ENCODE peak calls at places on chromosomes 7 and 10, in nine cellular contexts. One of them, this sample, is unnamed.
A peak's percentile ranks its signal among the peaks of the same experiment; 100 is the strongest.

GRCh38 chr7:1742555-1743303 is 72.7 kb downstream of the ELFN1 start:
- DNase-seq in ascending aorta: no peak
- DNase-seq in CD8-positive, alpha-beta memory T cell: no peak
- DNase-seq in right lobe of liver: peak; percentile 69
- DNase-seq in tibial nerve: peak; percentile 57
- DNase-seq in gastrocnemius medialis: no peak
- DNase-seq in thoracic aorta: no peak
- DNase-seq in heart right ventricle: peak; percentile 74
- DNase-seq in A549: no peak
- DNase-seq in this sample: no peak

GRCh38 chr7:22179442-22179879 is 177.5 kb downstream of the RAPGEF5 start:
- DNase-seq in heart right ventricle: no peak
- DNase-seq in CD8-positive, alpha-beta memory T cell: no peak
- DNase-seq in right lobe of liver: no peak
- DNase-seq in gastrocnemius medialis: no peak
- DNase-seq in ascending aorta: no peak
- DNase-seq in tibial nerve: no peak
- DNase-seq in A549: no peak
- DNase-seq in thoracic aorta: no peak
- DNase-seq in this sample: no peak

GRCh38 chr10:115001506-115002381 is 63.7 kb downstream of the TRUB1 start:
- DNase-seq in ascending aorta: no peak
- DNase-seq in A549: no peak
- DNase-seq in CD8-positive, alpha-beta memory T cell: no peak
- DNase-seq in right lobe of liver: peak; percentile 47
- DNase-seq in thoracic aorta: no peak
- DNase-seq in tibial nerve: no peak
- DNase-seq in heart right ventricle: no peak
- DNase-seq in gastrocnemius medialis: no peak
- DNase-seq in this sample: no peak

GRCh38 chr10:14688606-14689005 is 86.1 kb downstream of the FAM107B start:
- DNase-seq in A549: no peak
- DNase-seq in thoracic aorta: no peak
- DNase-seq in heart right ventricle: no peak
- DNase-seq in ascending aorta: no peak
- DNase-seq in gastrocnemius medialis: no peak
- DNase-seq in CD8-positive, alpha-beta memory T cell: no peak
- DNase-seq in right lobe of liver: no peak
- DNase-seq in tibial nerve: no peak
- DNase-seq in this sample: no peak

GRCh38 chr7:100396421-100396982 is 23.2 kb downstream of the PILRA start:
- DNase-seq in right lobe of liver: no peak
- DNase-seq in heart right ventricle: no peak
- DNase-seq in A549: no peak
- DNase-seq in tibial nerve: no peak
- DNase-seq in gastrocnemius medialis: no peak
- DNase-seq in ascending aorta: no peak
- DNase-seq in thoracic aorta: no peak
- DNase-seq in CD8-positive, alpha-beta memory T cell: no peak
- DNase-seq in this sample: no peak

GRCh38 chr7:15853832-15854470 is 167.5 kb upstream of the MEOX2 start:
- DNase-seq in ascending aorta: no peak
- DNase-seq in heart right ventricle: no peak
- DNase-seq in A549: no peak
- DNase-seq in tibial nerve: no peak
- DNase-seq in gastrocnemius medialis: no peak
- DNase-seq in right lobe of liver: no peak
- DNase-seq in thoracic aorta: no peak
- DNase-seq in CD8-positive, alpha-beta memory T cell: no peak
- DNase-seq in this sample: peak; percentile 23

GRCh38 chr10:61000769-61001730 is 57.1 kb upstream of the RHOBTB1 start:
- DNase-seq in CD8-positive, alpha-beta memory T cell: no peak
- DNase-seq in right lobe of liver: no peak
- DNase-seq in heart right ventricle: peak; percentile 17
- DNase-seq in thoracic aorta: no peak
- DNase-seq in tibial nerve: no peak
- DNase-seq in gastrocnemius medialis: no peak
- DNase-seq in ascending aorta: no peak
- DNase-seq in A549: peak; percentile 59
- DNase-seq in this sample: no peak

GRCh38 chr7:66140924-66141323 is 26.3 kb downstream of the CRCP start:
- DNase-seq in right lobe of liver: peak; percentile 72
- DNase-seq in tibial nerve: peak; percentile 60
- DNase-seq in gastrocnemius medialis: peak; percentile 23
- DNase-seq in thoracic aorta: no peak
- DNase-seq in heart right ventricle: peak; percentile 60
- DNase-seq in ascending aorta: peak; percentile 72
- DNase-seq in A549: no peak
- DNase-seq in CD8-positive, alpha-beta memory T cell: no peak
- DNase-seq in this sample: no peak

GRCh38 chr7:155380986-155381851 is 76.7 kb upstream of the EN2 start:
- DNase-seq in A549: no peak
- DNase-seq in tibial nerve: no peak
- DNase-seq in ascending aorta: no peak
- DNase-seq in heart right ventricle: no peak
- DNase-seq in right lobe of liver: no peak
- DNase-seq in CD8-positive, alpha-beta memory T cell: no peak
- DNase-seq in gastrocnemius medialis: no peak
- DNase-seq in thoracic aorta: no peak
- DNase-seq in this sample: no peak

GRCh38 chr10:35643151-35643975 is 1.3 kb upstream of the FZD8 start:
- DNase-seq in ascending aorta: peak; percentile 86
- DNase-seq in gastrocnemius medialis: peak; percentile 45
- DNase-seq in A549: peak; percentile 36
- DNase-seq in CD8-positive, alpha-beta memory T cell: no peak
- DNase-seq in thoracic aorta: peak; percentile 27
- DNase-seq in right lobe of liver: peak; percentile 79
- DNase-seq in heart right ventricle: peak; percentile 83
- DNase-seq in tibial nerve: peak; percentile 59
- DNase-seq in this sample: peak; percentile 90

GRCh38 chr7:28112467-28112866 is 68.1 kb downstream of the JAZF1 start:
- DNase-seq in A549: no peak
- DNase-seq in thoracic aorta: no peak
- DNase-seq in ascending aorta: no peak
- DNase-seq in heart right ventricle: no peak
- DNase-seq in tibial nerve: no peak
- DNase-seq in gastrocnemius medialis: no peak
- DNase-seq in right lobe of liver: no peak
- DNase-seq in CD8-positive, alpha-beta memory T cell: no peak
- DNase-seq in this sample: no peak

GRCh38 chr7:134931487-134931886 is 54.8 kb upstream of the AGBL3 start:
- DNase-seq in right lobe of liver: no peak
- DNase-seq in A549: no peak
- DNase-seq in ascending aorta: no peak
- DNase-seq in CD8-positive, alpha-beta memory T cell: no peak
- DNase-seq in thoracic aorta: no peak
- DNase-seq in heart right ventricle: no peak
- DNase-seq in gastrocnemius medialis: no peak
- DNase-seq in tibial nerve: no peak
- DNase-seq in this sample: no peak

GRCh38 chr7:41517771-41518170 is 185.1 kb downstream of the INHBA start:
- DNase-seq in tibial nerve: no peak
- DNase-seq in CD8-positive, alpha-beta memory T cell: no peak
- DNase-seq in gastrocnemius medialis: no peak
- DNase-seq in A549: no peak
- DNase-seq in thoracic aorta: no peak
- DNase-seq in ascending aorta: no peak
- DNase-seq in heart right ventricle: no peak
- DNase-seq in right lobe of liver: no peak
- DNase-seq in this sample: no peak

GRCh38 chr10:71302874-71303568 is 16.0 kb upstream of the SLC29A3 start:
- DNase-seq in ascending aorta: no peak
- DNase-seq in right lobe of liver: no peak
- DNase-seq in A549: peak; percentile 73
- DNase-seq in thoracic aorta: no peak
- DNase-seq in heart right ventricle: no peak
- DNase-seq in gastrocnemius medialis: no peak
- DNase-seq in CD8-positive, alpha-beta memory T cell: no peak
- DNase-seq in tibial nerve: peak; percentile 33
- DNase-seq in this sample: no peak

GRCh38 chr7:510782-511281 is 8.8 kb downstream of the PDGFA start:
- DNase-seq in ascending aorta: no peak
- DNase-seq in heart right ventricle: peak; percentile 10
- DNase-seq in tibial nerve: no peak
- DNase-seq in gastrocnemius medialis: no peak
- DNase-seq in thoracic aorta: no peak
- DNase-seq in right lobe of liver: no peak
- DNase-seq in A549: no peak
- DNase-seq in CD8-positive, alpha-beta memory T cell: no peak
- DNase-seq in this sample: peak; percentile 65

GRCh38 chr7:6276911-6277408 is 4.5 kb upstream of the CYTH3 start:
- DNase-seq in thoracic aorta: no peak
- DNase-seq in ascending aorta: no peak
- DNase-seq in CD8-positive, alpha-beta memory T cell: no peak
- DNase-seq in gastrocnemius medialis: no peak
- DNase-seq in tibial nerve: no peak
- DNase-seq in heart right ventricle: no peak
- DNase-seq in A549: no peak
- DNase-seq in right lobe of liver: no peak
- DNase-seq in this sample: no peak

GRCh38 chr7:106568680-106569499 is 92.1 kb downstream of the CCDC71L start:
- DNase-seq in ascending aorta: no peak
- DNase-seq in CD8-positive, alpha-beta memory T cell: no peak
- DNase-seq in gastrocnemius medialis: no peak
- DNase-seq in tibial nerve: peak; percentile 53
- DNase-seq in thoracic aorta: no peak
- DNase-seq in heart right ventricle: no peak
- DNase-seq in A549: no peak
- DNase-seq in right lobe of liver: peak; percentile 59
- DNase-seq in this sample: peak; percentile 28
- H3K27ac ChIP-seq in ascending aorta: no peak overlapping the region
- H3K27ac ChIP-seq in CD8-positive, alpha-beta memory T cell: peak overlapping the region; percentile 88
- H3K27ac ChIP-seq in gastrocnemius medialis: no peak overlapping the region
- H3K27ac ChIP-seq in tibial nerve: no peak overlapping the region
- H3K27ac ChIP-seq in thoracic aorta: no peak overlapping the region
- H3K27ac ChIP-seq in heart right ventricle: no peak overlapping the region
- H3K27ac ChIP-seq in A549: peak overlapping the region; percentile 63
- H3K27ac ChIP-seq in right lobe of liver: peak overlapping the region; percentile 61
- H3K27ac ChIP-seq in this sample: no peak overlapping the region

DNA sequence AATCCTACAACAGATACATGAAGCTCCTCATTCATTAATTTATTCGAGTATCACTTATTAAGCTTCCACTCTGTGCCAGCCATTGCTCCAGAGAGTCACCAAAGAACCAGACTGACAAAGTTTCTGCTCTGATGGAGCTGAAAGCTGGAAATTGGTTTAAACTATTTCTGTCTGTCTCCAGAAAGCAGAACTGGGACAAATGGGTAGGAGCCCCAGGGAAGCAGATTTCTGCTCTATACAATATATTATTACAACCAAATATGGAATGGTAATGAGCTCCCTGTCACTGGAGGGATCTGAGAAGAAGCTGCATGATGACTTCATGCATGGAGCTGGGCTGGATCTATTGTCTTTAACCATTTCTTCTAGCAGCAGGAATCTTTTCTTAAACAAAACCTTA is 165.4 kb upstream of the ADO start:
- DNase-seq in A549: no peak
- DNase-seq in thoracic aorta: no peak
- DNase-seq in tibial nerve: no peak
- DNase-seq in ascending aorta: no peak
- DNase-seq in heart right ventricle: no peak
- DNase-seq in gastrocnemius medialis: no peak
- DNase-seq in CD8-positive, alpha-beta memory T cell: no peak
- DNase-seq in right lobe of liver: no peak
- DNase-seq in this sample: no peak
- H3K4me1 ChIP-seq in A549: no peaks in the 10 kb centered on the region
- H3K4me1 ChIP-seq in thoracic aorta: peaks cover 4% of the 10 kb centered on the region
- H3K4me1 ChIP-seq in tibial nerve: peaks cover 25% of the 10 kb centered on the region
- H3K4me1 ChIP-seq in ascending aorta: no peaks in the 10 kb centered on the region
- H3K4me1 ChIP-seq in heart right ventricle: peaks cover 12% of the 10 kb centered on the region
- H3K4me1 ChIP-seq in gastrocnemius medialis: no peaks in the 10 kb centered on the region
- H3K4me1 ChIP-seq in CD8-positive, alpha-beta memory T cell: peaks cover 27% of the 10 kb centered on the region
- H3K4me1 ChIP-seq in right lobe of liver: no peaks in the 10 kb centered on the region
- H3K4me1 ChIP-seq in this sample: no peaks in the 10 kb centered on the region

DNA sequence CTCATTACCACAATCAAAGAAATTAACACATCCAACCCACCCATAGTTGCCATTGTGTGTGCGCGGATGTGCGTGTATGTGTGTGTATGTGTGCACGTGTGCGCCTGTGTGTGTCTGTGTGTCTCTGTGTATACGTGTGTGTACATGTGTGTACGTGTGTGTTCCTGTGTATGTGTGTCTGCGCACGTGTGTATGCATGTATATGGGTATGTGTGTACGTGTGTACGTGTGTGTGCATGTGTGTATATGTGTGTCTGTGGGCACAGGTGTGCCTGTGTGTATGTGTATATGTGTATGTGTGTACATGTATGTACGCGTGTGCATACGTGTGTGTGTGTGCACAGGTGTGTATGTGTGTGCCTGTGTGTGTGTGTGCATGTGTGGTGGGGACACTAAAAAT is 48.9 kb downstream of the EGFR start:
- DNase-seq in thoracic aorta: no peak
- DNase-seq in gastrocnemius medialis: no peak
- DNase-seq in A549: no peak
- DNase-seq in tibial nerve: no peak
- DNase-seq in CD8-positive, alpha-beta memory T cell: no peak
- DNase-seq in ascending aorta: no peak
- DNase-seq in heart right ventricle: no peak
- DNase-seq in right lobe of liver: no peak
- DNase-seq in this sample: no peak
- H3K27ac ChIP-seq in thoracic aorta: no peak overlapping the region
- H3K27ac ChIP-seq in gastrocnemius medialis: no peak overlapping the region
- H3K27ac ChIP-seq in A549: peak overlapping the region; percentile 6
- H3K27ac ChIP-seq in tibial nerve: no peak overlapping the region
- H3K27ac ChIP-seq in CD8-positive, alpha-beta memory T cell: no peak overlapping the region
- H3K27ac ChIP-seq in ascending aorta: no peak overlapping the region
- H3K27ac ChIP-seq in heart right ventricle: no peak overlapping the region
- H3K27ac ChIP-seq in right lobe of liver: no peak overlapping the region
- H3K27ac ChIP-seq in this sample: no peak overlapping the region

GRCh38 chr7:158532093-158532627 is 55.5 kb downstream of the PTPRN2 start:
- DNase-seq in right lobe of liver: no peak
- DNase-seq in heart right ventricle: no peak
- DNase-seq in A549: no peak
- DNase-seq in gastrocnemius medialis: no peak
- DNase-seq in ascending aorta: no peak
- DNase-seq in tibial nerve: no peak
- DNase-seq in CD8-positive, alpha-beta memory T cell: no peak
- DNase-seq in thoracic aorta: no peak
- DNase-seq in this sample: no peak

GRCh38 chr7:158533386-158534133 is 54.1 kb downstream of the PTPRN2 start:
- DNase-seq in gastrocnemius medialis: no peak
- DNase-seq in heart right ventricle: no peak
- DNase-seq in CD8-positive, alpha-beta memory T cell: no peak
- DNase-seq in ascending aorta: no peak
- DNase-seq in tibial nerve: no peak
- DNase-seq in right lobe of liver: no peak
- DNase-seq in thoracic aorta: no peak
- DNase-seq in A549: no peak
- DNase-seq in this sample: no peak

GRCh38 chr7:158536871-158537865 is 50.5 kb downstream of the PTPRN2 start:
- DNase-seq in tibial nerve: no peak
- DNase-seq in CD8-positive, alpha-beta memory T cell: no peak
- DNase-seq in ascending aorta: no peak
- DNase-seq in gastrocnemius medialis: no peak
- DNase-seq in right lobe of liver: no peak
- DNase-seq in heart right ventricle: no peak
- DNase-seq in thoracic aorta: no peak
- DNase-seq in A549: no peak
- DNase-seq in this sample: no peak

GRCh38 chr7:158534598-158534997 is 53.0 kb downstream of the PTPRN2 start:
- DNase-seq in thoracic aorta: no peak
- DNase-seq in gastrocnemius medialis: no peak
- DNase-seq in ascending aorta: no peak
- DNase-seq in heart right ventricle: no peak
- DNase-seq in right lobe of liver: no peak
- DNase-seq in A549: no peak
- DNase-seq in CD8-positive, alpha-beta memory T cell: no peak
- DNase-seq in tibial nerve: no peak
- DNase-seq in this sample: no peak

GRCh38 chr7:158535079-158535478 is 52.5 kb downstream of the PTPRN2 start:
- DNase-seq in ascending aorta: no peak
- DNase-seq in A549: no peak
- DNase-seq in right lobe of liver: no peak
- DNase-seq in thoracic aorta: no peak
- DNase-seq in tibial nerve: no peak
- DNase-seq in CD8-positive, alpha-beta memory T cell: no peak
- DNase-seq in gastrocnemius medialis: no peak
- DNase-seq in heart right ventricle: no peak
- DNase-seq in this sample: no peak
- H3K4me1 ChIP-seq in ascending aorta: no peaks in the 10 kb centered on the region
- H3K4me1 ChIP-seq in A549: no peaks in the 10 kb centered on the region
- H3K4me1 ChIP-seq in right lobe of liver: no peaks in the 10 kb centered on the region
- H3K4me1 ChIP-seq in thoracic aorta: no peaks in the 10 kb centered on the region
- H3K4me1 ChIP-seq in tibial nerve: no peaks in the 10 kb centered on the region
- H3K4me1 ChIP-seq in CD8-positive, alpha-beta memory T cell: no peaks in the 10 kb centered on the region
- H3K4me1 ChIP-seq in gastrocnemius medialis: no peaks in the 10 kb centered on the region
- H3K4me1 ChIP-seq in heart right ventricle: no peaks in the 10 kb centered on the region
- H3K4me1 ChIP-seq in this sample: no peaks in the 10 kb centered on the region

This sample was measured in tibial artery.